ENCODE peak calls at places on chromosomes 5 and 9, in six cellular contexts. One of them, this sample, is unnamed.

GRCh38 chr9:113187935-113188595 is 33.0 kb downstream of the FKBP15 start:
- DNase-seq in ovary: no peak
- DNase-seq in astrocyte of the spinal cord: peak
- DNase-seq in fibroblast of the aortic adventitia: peak
- DNase-seq in CD8-positive, alpha-beta T cell: no peak
- DNase-seq in Calu3: peak
- DNase-seq in this sample: peak

GRCh38 chr5:65127181-65127901 is 354.4 kb downstream of the ADAMTS6 start:
- DNase-seq in ovary: no peak
- DNase-seq in Calu3: no peak
- DNase-seq in CD8-positive, alpha-beta T cell: no peak
- DNase-seq in fibroblast of the aortic adventitia: peak
- DNase-seq in astrocyte of the spinal cord: peak
- DNase-seq in this sample: peak

GRCh38 chr5:150356575-150357284 is 767 bp upstream of the TCOF1 start:
- DNase-seq in astrocyte of the spinal cord: peak
- DNase-seq in CD8-positive, alpha-beta T cell: no peak
- DNase-seq in Calu3: no peak
- DNase-seq in ovary: no peak
- DNase-seq in fibroblast of the aortic adventitia: no peak
- DNase-seq in this sample: no peak

GRCh38 chr9:35549466-35549865 is 55.6 kb upstream of the TESK1 start:
- DNase-seq in fibroblast of the aortic adventitia: no peak
- DNase-seq in ovary: no peak
- DNase-seq in CD8-positive, alpha-beta T cell: no peak
- DNase-seq in astrocyte of the spinal cord: no peak
- DNase-seq in Calu3: no peak
- DNase-seq in this sample: no peak

GRCh38 chr9:136051568-136052432 is 43.3 kb downstream of the NACC2 start:
- DNase-seq in Calu3: peak
- DNase-seq in fibroblast of the aortic adventitia: peak
- DNase-seq in astrocyte of the spinal cord: peak
- DNase-seq in ovary: peak
- DNase-seq in CD8-positive, alpha-beta T cell: no peak
- DNase-seq in this sample: peak

GRCh38 chr9:137853392-137853995 is 24.1 kb upstream of the CACNA1B start:
- DNase-seq in astrocyte of the spinal cord: no peak
- DNase-seq in fibroblast of the aortic adventitia: no peak
- DNase-seq in CD8-positive, alpha-beta T cell: no peak
- DNase-seq in ovary: no peak
- DNase-seq in Calu3: no peak
- DNase-seq in this sample: no peak

GRCh38 chr9:133763272-133764183 is 25.4 kb upstream of the SARDH start:
- DNase-seq in ovary: peak
- DNase-seq in Calu3: no peak
- DNase-seq in astrocyte of the spinal cord: peak
- DNase-seq in fibroblast of the aortic adventitia: no peak
- DNase-seq in CD8-positive, alpha-beta T cell: no peak
- DNase-seq in this sample: peak

GRCh38 chr5:181173027-181173419 is 25.6 kb downstream of the OR2V2 start:
- DNase-seq in fibroblast of the aortic adventitia: no peak
- DNase-seq in astrocyte of the spinal cord: no peak
- DNase-seq in ovary: no peak
- DNase-seq in CD8-positive, alpha-beta T cell: no peak
- DNase-seq in Calu3: no peak
- DNase-seq in this sample: no peak

GRCh38 chr9:133225171-133226011 is 16.3 kb upstream of the OBP2B start:
- DNase-seq in ovary: peak
- DNase-seq in astrocyte of the spinal cord: no peak
- DNase-seq in CD8-positive, alpha-beta T cell: no peak
- DNase-seq in Calu3: no peak
- DNase-seq in fibroblast of the aortic adventitia: no peak
- DNase-seq in this sample: no peak

GRCh38 chr5:81162501-81162900 is 70.6 kb upstream of the CKMT2 start:
- DNase-seq in fibroblast of the aortic adventitia: no peak
- DNase-seq in CD8-positive, alpha-beta T cell: no peak
- DNase-seq in Calu3: no peak
- DNase-seq in ovary: no peak
- DNase-seq in astrocyte of the spinal cord: no peak
- DNase-seq in this sample: no peak

GRCh38 chr9:32644698-32645097 is 9.2 kb upstream of the TAF1L start:
- DNase-seq in CD8-positive, alpha-beta T cell: no peak
- DNase-seq in astrocyte of the spinal cord: peak
- DNase-seq in Calu3: no peak
- DNase-seq in fibroblast of the aortic adventitia: peak
- DNase-seq in ovary: no peak
- DNase-seq in this sample: peak

GRCh38 chr5:173453167-173453566 is 125.0 kb upstream of the STC2 start:
- DNase-seq in CD8-positive, alpha-beta T cell: no peak
- DNase-seq in fibroblast of the aortic adventitia: no peak
- DNase-seq in Calu3: no peak
- DNase-seq in astrocyte of the spinal cord: no peak
- DNase-seq in ovary: no peak
- DNase-seq in this sample: no peak

GRCh38 chr5:16788957-16789356 is 147.1 kb downstream of the MYO10 start:
- DNase-seq in CD8-positive, alpha-beta T cell: no peak
- DNase-seq in fibroblast of the aortic adventitia: no peak
- DNase-seq in astrocyte of the spinal cord: no peak
- DNase-seq in Calu3: no peak
- DNase-seq in ovary: no peak
- DNase-seq in this sample: no peak

GRCh38 chr5:171826132-171826531 is 40.5 kb downstream of the SMIM23 start:
- DNase-seq in CD8-positive, alpha-beta T cell: no peak
- DNase-seq in astrocyte of the spinal cord: no peak
- DNase-seq in ovary: no peak
- DNase-seq in Calu3: no peak
- DNase-seq in fibroblast of the aortic adventitia: no peak
- DNase-seq in this sample: peak

GRCh38 chr9:18060304-18060934 is 413.5 kb upstream of the ADAMTSL1 start:
- DNase-seq in astrocyte of the spinal cord: no peak
- DNase-seq in fibroblast of the aortic adventitia: no peak
- DNase-seq in Calu3: no peak
- DNase-seq in CD8-positive, alpha-beta T cell: no peak
- DNase-seq in ovary: no peak
- DNase-seq in this sample: no peak

GRCh38 chr9:129671065-129671464 is 5.6 kb downstream of the PRRX2 start:
- DNase-seq in Calu3: no peak
- DNase-seq in CD8-positive, alpha-beta T cell: no peak
- DNase-seq in ovary: no peak
- DNase-seq in fibroblast of the aortic adventitia: no peak
- DNase-seq in astrocyte of the spinal cord: no peak
- DNase-seq in this sample: no peak

GRCh38 chr9:6049798-6050197 is 34.4 kb upstream of the RANBP6 start:
- DNase-seq in CD8-positive, alpha-beta T cell: no peak
- DNase-seq in Calu3: peak
- DNase-seq in astrocyte of the spinal cord: no peak
- DNase-seq in fibroblast of the aortic adventitia: no peak
- DNase-seq in ovary: no peak
- DNase-seq in this sample: no peak
- TF ChIP-seq CTCF in CD8-positive, alpha-beta T cell: peak
- TF ChIP-seq CTCF in Calu3: peak
- TF ChIP-seq CTCF in astrocyte of the spinal cord: peak
- TF ChIP-seq CTCF in fibroblast of the aortic adventitia: peak
- TF ChIP-seq CTCF in ovary: no peak
- TF ChIP-seq CTCF in this sample: peak

DNA sequence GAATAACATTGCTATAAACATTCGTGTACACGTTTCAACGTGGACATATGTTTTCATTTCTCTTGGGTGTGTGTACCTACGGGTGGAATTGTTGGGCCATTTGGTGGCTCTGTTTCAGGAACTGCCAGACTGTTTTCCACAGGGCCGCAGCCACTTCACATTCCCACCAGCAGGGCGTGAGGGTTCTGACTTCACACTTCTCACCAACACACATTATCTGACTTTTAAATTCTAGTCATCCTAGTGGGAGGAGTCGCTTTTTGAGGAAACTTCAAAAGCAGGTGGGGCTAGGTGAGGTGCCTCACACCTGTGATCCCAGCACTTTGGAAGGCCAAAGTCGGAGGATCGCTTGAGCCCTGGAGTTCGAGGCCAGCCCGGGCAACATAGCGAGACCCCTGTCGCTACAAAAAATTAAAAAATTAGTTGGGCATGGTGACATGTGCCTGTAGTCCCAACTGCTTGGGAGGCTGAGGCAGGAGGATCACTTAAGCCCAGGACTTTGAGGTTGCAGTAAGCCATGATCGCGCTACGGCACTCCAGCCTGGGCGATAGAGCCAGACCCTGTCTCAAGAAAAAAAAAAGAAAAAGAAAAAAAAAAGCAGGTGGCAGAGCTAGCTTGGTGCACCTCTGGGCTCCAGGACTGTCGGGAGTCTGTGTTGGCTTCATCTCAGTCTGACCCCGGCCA is 28.5 kb downstream of the TSPAN17 start:
- DNase-seq in fibroblast of the aortic adventitia: peak
- DNase-seq in ovary: no peak
- DNase-seq in CD8-positive, alpha-beta T cell: no peak
- DNase-seq in astrocyte of the spinal cord: no peak
- DNase-seq in Calu3: peak
- DNase-seq in this sample: peak
- TF ChIP-seq CTCF in fibroblast of the aortic adventitia: peak
- TF ChIP-seq CTCF in ovary: no peak
- TF ChIP-seq CTCF in CD8-positive, alpha-beta T cell: no peak
- TF ChIP-seq CTCF in astrocyte of the spinal cord: peak
- TF ChIP-seq CTCF in Calu3: peak
- TF ChIP-seq CTCF in this sample: peak

GRCh38 chr9:91915524-91916266 is 34.3 kb downstream of the ROR2 start:
- DNase-seq in astrocyte of the spinal cord: no peak
- DNase-seq in CD8-positive, alpha-beta T cell: no peak
- DNase-seq in fibroblast of the aortic adventitia: no peak
- DNase-seq in Calu3: no peak
- DNase-seq in ovary: no peak
- DNase-seq in this sample: no peak

GRCh38 chr9:91913986-91914385 is 36.0 kb downstream of the ROR2 start:
- DNase-seq in astrocyte of the spinal cord: no peak
- DNase-seq in CD8-positive, alpha-beta T cell: no peak
- DNase-seq in fibroblast of the aortic adventitia: no peak
- DNase-seq in ovary: no peak
- DNase-seq in Calu3: no peak
- DNase-seq in this sample: no peak

GRCh38 chr9:91914404-91914803 is 35.6 kb downstream of the ROR2 start:
- DNase-seq in fibroblast of the aortic adventitia: no peak
- DNase-seq in ovary: no peak
- DNase-seq in astrocyte of the spinal cord: no peak
- DNase-seq in CD8-positive, alpha-beta T cell: no peak
- DNase-seq in Calu3: no peak
- DNase-seq in this sample: no peak

GRCh38 chr9:91913096-91913495 is 36.9 kb downstream of the ROR2 start:
- DNase-seq in astrocyte of the spinal cord: no peak
- DNase-seq in fibroblast of the aortic adventitia: no peak
- DNase-seq in Calu3: no peak
- DNase-seq in CD8-positive, alpha-beta T cell: no peak
- DNase-seq in ovary: no peak
- DNase-seq in this sample: no peak

DNA sequence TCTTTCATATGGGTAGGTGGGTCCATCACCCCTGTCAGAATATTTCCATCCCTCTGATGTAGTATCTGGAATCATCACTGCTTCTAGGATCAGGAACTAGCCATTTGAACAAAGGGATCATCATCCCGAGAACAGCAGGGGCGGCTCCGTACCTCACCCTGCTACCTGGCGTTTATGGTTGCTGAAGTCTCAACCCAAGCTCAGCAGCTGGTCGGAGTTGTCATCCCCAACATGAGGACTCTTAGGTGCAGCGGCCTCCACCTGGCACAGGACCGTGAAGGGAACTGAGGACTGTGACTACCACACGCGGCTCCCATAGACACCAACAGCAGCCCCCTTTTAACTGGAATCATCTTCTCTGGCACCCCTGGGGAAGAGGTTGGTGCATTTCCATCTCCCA is 35.1 kb downstream of the ROR2 start:
- DNase-seq in astrocyte of the spinal cord: no peak
- DNase-seq in fibroblast of the aortic adventitia: no peak
- DNase-seq in CD8-positive, alpha-beta T cell: no peak
- DNase-seq in Calu3: no peak
- DNase-seq in ovary: no peak
- DNase-seq in this sample: no peak
- TF ChIP-seq CTCF in astrocyte of the spinal cord: no peak
- TF ChIP-seq CTCF in fibroblast of the aortic adventitia: no peak
- TF ChIP-seq CTCF in CD8-positive, alpha-beta T cell: no peak
- TF ChIP-seq CTCF in Calu3: no peak
- TF ChIP-seq CTCF in ovary: no peak
- TF ChIP-seq CTCF in this sample: no peak

GRCh38 chr5:166369326-166369725 is 1922.1 kb upstream of the WWC1 start:
- DNase-seq in fibroblast of the aortic adventitia: no peak
- DNase-seq in CD8-positive, alpha-beta T cell: no peak
- DNase-seq in ovary: no peak
- DNase-seq in Calu3: no peak
- DNase-seq in astrocyte of the spinal cord: peak
- DNase-seq in this sample: no peak
- TF ChIP-seq CTCF in fibroblast of the aortic adventitia: no peak
- TF ChIP-seq CTCF in CD8-positive, alpha-beta T cell: no peak
- TF ChIP-seq CTCF in ovary: no peak
- TF ChIP-seq CTCF in Calu3: no peak
- TF ChIP-seq CTCF in astrocyte of the spinal cord: no peak
- TF ChIP-seq CTCF in this sample: no peak

GRCh38 chr9:65459756-65460320 is 174.8 kb upstream of the FOXD4L5 start:
- DNase-seq in CD8-positive, alpha-beta T cell: no peak
- DNase-seq in ovary: no peak
- DNase-seq in fibroblast of the aortic adventitia: no peak
- DNase-seq in Calu3: no peak
- DNase-seq in astrocyte of the spinal cord: no peak
- DNase-seq in this sample: no peak
- TF ChIP-seq CTCF in CD8-positive, alpha-beta T cell: no peak
- TF ChIP-seq CTCF in ovary: no peak
- TF ChIP-seq CTCF in fibroblast of the aortic adventitia: no peak
- TF ChIP-seq CTCF in Calu3: no peak
- TF ChIP-seq CTCF in astrocyte of the spinal cord: no peak
- TF ChIP-seq CTCF in this sample: no peak

DNA sequence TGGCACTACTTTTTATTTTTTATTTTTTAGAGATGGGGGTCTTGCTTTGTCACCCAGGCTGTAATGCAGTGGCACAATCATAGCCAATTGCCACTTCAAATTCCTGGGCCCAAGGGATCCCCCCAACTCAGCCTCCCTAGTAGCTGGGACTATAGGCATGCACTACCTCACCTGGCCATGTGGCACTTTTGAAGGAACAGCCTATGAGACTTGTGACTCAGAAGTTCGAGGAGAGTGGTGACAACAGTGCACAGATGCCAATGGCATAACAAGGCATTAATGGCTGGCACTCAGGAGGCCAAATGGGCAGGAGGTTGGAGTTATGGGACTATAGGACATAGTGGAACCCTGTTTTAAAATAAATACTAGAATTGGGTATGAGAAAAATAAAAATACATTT is 33.7 kb downstream of the ANKRD31 start:
- DNase-seq in astrocyte of the spinal cord: no peak
- DNase-seq in CD8-positive, alpha-beta T cell: no peak
- DNase-seq in fibroblast of the aortic adventitia: no peak
- DNase-seq in ovary: no peak
- DNase-seq in Calu3: peak
- DNase-seq in this sample: no peak
- TF ChIP-seq CTCF in astrocyte of the spinal cord: no peak
- TF ChIP-seq CTCF in CD8-positive, alpha-beta T cell: no peak
- TF ChIP-seq CTCF in fibroblast of the aortic adventitia: no peak
- TF ChIP-seq CTCF in ovary: no peak
- TF ChIP-seq CTCF in Calu3: peak
- TF ChIP-seq CTCF in this sample: no peak

DNA sequence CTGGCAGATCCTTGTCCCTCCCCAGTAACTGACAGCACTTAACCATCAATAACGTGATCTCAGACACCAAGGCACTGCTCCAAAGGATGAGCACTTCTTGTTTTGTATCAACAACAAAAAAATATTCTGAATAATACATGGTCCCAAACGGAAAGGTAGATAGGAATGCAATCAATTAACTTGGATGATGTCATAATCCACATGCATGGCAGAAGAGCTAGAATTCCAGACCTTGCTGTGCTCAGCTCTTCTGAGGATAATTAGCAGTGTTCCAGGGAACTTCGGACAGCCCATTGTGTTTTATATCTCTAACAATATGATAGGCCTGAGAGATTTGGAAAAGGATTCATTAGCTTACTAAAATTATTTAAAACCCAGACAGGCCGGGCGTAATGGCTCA is 288.4 kb upstream of the PCSK5 start:
- DNase-seq in Calu3: no peak
- DNase-seq in ovary: no peak
- DNase-seq in CD8-positive, alpha-beta T cell: no peak
- DNase-seq in fibroblast of the aortic adventitia: no peak
- DNase-seq in astrocyte of the spinal cord: no peak
- DNase-seq in this sample: no peak
- TF ChIP-seq CTCF in Calu3: no peak
- TF ChIP-seq CTCF in ovary: no peak
- TF ChIP-seq CTCF in CD8-positive, alpha-beta T cell: no peak
- TF ChIP-seq CTCF in fibroblast of the aortic adventitia: no peak
- TF ChIP-seq CTCF in astrocyte of the spinal cord: no peak
- TF ChIP-seq CTCF in this sample: no peak